ENCODE peak calls at places on chromosomes 7 and 10, in four cellular contexts. One of them, this sample, is unnamed.

GRCh38 chr10:100130786-100131185 is 49.1 kb upstream of the CPN1 start:
- DNase-seq in left cardiac atrium: no peak
- DNase-seq in stimulated activated CD8-positive, alpha-beta memory T cell treated with anti-CD3 and anti-CD28 coated beads, Interleukin-15, amount 100 ng/mL, for 1 hour: no peak
- DNase-seq in GM20000: no peak
- DNase-seq in this sample: no peak

GRCh38 chr7:130493275-130493868 is 1.5 kb downstream of the MEST start:
- DNase-seq in left cardiac atrium: no peak
- DNase-seq in stimulated activated CD8-positive, alpha-beta memory T cell treated with anti-CD3 and anti-CD28 coated beads, Interleukin-15, amount 100 ng/mL, for 1 hour: no peak
- DNase-seq in GM20000: no peak
- DNase-seq in this sample: no peak

GRCh38 chr10:104099274-104099673 is 13.6 kb upstream of the COL17A1 start:
- DNase-seq in GM20000: no peak
- DNase-seq in stimulated activated CD8-positive, alpha-beta memory T cell treated with anti-CD3 and anti-CD28 coated beads, Interleukin-15, amount 100 ng/mL, for 1 hour: no peak
- DNase-seq in left cardiac atrium: no peak
- DNase-seq in this sample: no peak

GRCh38 chr7:38069052-38069451 is 109.0 kb upstream of the STARD3NL start:
- DNase-seq in GM20000: no peak
- DNase-seq in left cardiac atrium: no peak
- DNase-seq in stimulated activated CD8-positive, alpha-beta memory T cell treated with anti-CD3 and anti-CD28 coated beads, Interleukin-15, amount 100 ng/mL, for 1 hour: no peak
- DNase-seq in this sample: no peak

GRCh38 chr7:44973610-44974401 is 5.0 kb downstream of the MYO1G start:
- DNase-seq in stimulated activated CD8-positive, alpha-beta memory T cell treated with anti-CD3 and anti-CD28 coated beads, Interleukin-15, amount 100 ng/mL, for 1 hour: peak
- DNase-seq in GM20000: peak
- DNase-seq in left cardiac atrium: no peak
- DNase-seq in this sample: no peak

GRCh38 chr7:136179829-136180721 is 202.9 kb upstream of the MTPN start:
- DNase-seq in GM20000: no peak
- DNase-seq in stimulated activated CD8-positive, alpha-beta memory T cell treated with anti-CD3 and anti-CD28 coated beads, Interleukin-15, amount 100 ng/mL, for 1 hour: no peak
- DNase-seq in left cardiac atrium: no peak
- DNase-seq in this sample: no peak

GRCh38 chr7:131284702-131285419 is 42.8 kb upstream of the MKLN1 start:
- DNase-seq in GM20000: no peak
- DNase-seq in stimulated activated CD8-positive, alpha-beta memory T cell treated with anti-CD3 and anti-CD28 coated beads, Interleukin-15, amount 100 ng/mL, for 1 hour: no peak
- DNase-seq in left cardiac atrium: peak
- DNase-seq in this sample: no peak

GRCh38 chr7:31119249-31119648 is 67.1 kb downstream of the ADCYAP1R1 start:
- DNase-seq in left cardiac atrium: no peak
- DNase-seq in GM20000: no peak
- DNase-seq in stimulated activated CD8-positive, alpha-beta memory T cell treated with anti-CD3 and anti-CD28 coated beads, Interleukin-15, amount 100 ng/mL, for 1 hour: no peak
- DNase-seq in this sample: no peak

GRCh38 chr7:50333266-50333665 is 28.8 kb downstream of the IKZF1 start:
- DNase-seq in GM20000: no peak
- DNase-seq in left cardiac atrium: no peak
- DNase-seq in stimulated activated CD8-positive, alpha-beta memory T cell treated with anti-CD3 and anti-CD28 coated beads, Interleukin-15, amount 100 ng/mL, for 1 hour: no peak
- DNase-seq in this sample: no peak

GRCh38 chr10:37582237-37582636 is 275.2 kb downstream of the ZNF248 start:
- DNase-seq in GM20000: no peak
- DNase-seq in stimulated activated CD8-positive, alpha-beta memory T cell treated with anti-CD3 and anti-CD28 coated beads, Interleukin-15, amount 100 ng/mL, for 1 hour: no peak
- DNase-seq in left cardiac atrium: no peak
- DNase-seq in this sample: no peak

GRCh38 chr7:11557627-11558026 is 274.4 kb downstream of the THSD7A start:
- DNase-seq in GM20000: peak
- DNase-seq in left cardiac atrium: no peak
- DNase-seq in stimulated activated CD8-positive, alpha-beta memory T cell treated with anti-CD3 and anti-CD28 coated beads, Interleukin-15, amount 100 ng/mL, for 1 hour: no peak
- DNase-seq in this sample: no peak

GRCh38 chr7:138603549-138604324 is 97.4 kb downstream of the SVOPL start:
- DNase-seq in GM20000: no peak
- DNase-seq in stimulated activated CD8-positive, alpha-beta memory T cell treated with anti-CD3 and anti-CD28 coated beads, Interleukin-15, amount 100 ng/mL, for 1 hour: no peak
- DNase-seq in left cardiac atrium: no peak
- DNase-seq in this sample: no peak

GRCh38 chr7:142612264-142612881 is 136.9 kb upstream of the PRSS1 start:
- DNase-seq in GM20000: no peak
- DNase-seq in stimulated activated CD8-positive, alpha-beta memory T cell treated with anti-CD3 and anti-CD28 coated beads, Interleukin-15, amount 100 ng/mL, for 1 hour: no peak
- DNase-seq in left cardiac atrium: no peak
- DNase-seq in this sample: no peak

GRCh38 chr7:114857605-114858004 is 64.3 kb upstream of the MDFIC start:
- DNase-seq in GM20000: no peak
- DNase-seq in stimulated activated CD8-positive, alpha-beta memory T cell treated with anti-CD3 and anti-CD28 coated beads, Interleukin-15, amount 100 ng/mL, for 1 hour: no peak
- DNase-seq in left cardiac atrium: no peak
- DNase-seq in this sample: no peak

GRCh38 chr10:95476482-95477174 is 84.5 kb downstream of the SORBS1 start:
- DNase-seq in GM20000: no peak
- DNase-seq in left cardiac atrium: no peak
- DNase-seq in stimulated activated CD8-positive, alpha-beta memory T cell treated with anti-CD3 and anti-CD28 coated beads, Interleukin-15, amount 100 ng/mL, for 1 hour: no peak
- DNase-seq in this sample: no peak